ENCODE peak calls at places on chromosome 3, in five cellular contexts. One of them, this sample, is unnamed.

GRCh38 chr3:150303776-150304175 is 104.3 kb upstream of the TSC22D2 start:
- DNase-seq in H1: no peak
- DNase-seq in HepG2: peak
- DNase-seq in NT2/D1: no peak
- DNase-seq in GM12878: peak
- DNase-seq in this sample: peak

GRCh38 chr3:106473576-106474506 is 605.0 kb upstream of the CBLB start:
- DNase-seq in H1: no peak
- DNase-seq in HepG2: no peak
- DNase-seq in NT2/D1: no peak
- DNase-seq in GM12878: no peak
- DNase-seq in this sample: no peak

GRCh38 chr3:139975592-139976360 is 40.8 kb downstream of the CLSTN2 start:
- DNase-seq in HepG2: no peak
- DNase-seq in GM12878: no peak
- DNase-seq in NT2/D1: no peak
- DNase-seq in H1: no peak
- DNase-seq in this sample: no peak

GRCh38 chr3:12706504-12707253 is 42.8 kb upstream of the RAF1 start:
- DNase-seq in NT2/D1: peak
- DNase-seq in H1: peak
- DNase-seq in HepG2: peak
- DNase-seq in GM12878: peak
- DNase-seq in this sample: peak

GRCh38 chr3:42367903-42368302 is 42.5 kb downstream of the LYZL4 start:
- DNase-seq in H1: no peak
- DNase-seq in NT2/D1: peak
- DNase-seq in HepG2: no peak
- DNase-seq in GM12878: no peak
- DNase-seq in this sample: no peak

GRCh38 chr3:166195808-166196207 is 358.6 kb upstream of the BCHE start:
- DNase-seq in GM12878: no peak
- DNase-seq in HepG2: no peak
- DNase-seq in NT2/D1: no peak
- DNase-seq in H1: no peak
- DNase-seq in this sample: no peak

GRCh38 chr3:71582612-71583568 is 638 bp downstream of the FOXP1 start:
- DNase-seq in H1: peak
- DNase-seq in NT2/D1: peak
- DNase-seq in GM12878: no peak
- DNase-seq in HepG2: peak
- DNase-seq in this sample: peak

GRCh38 chr3:3196148-3196861 is 16.8 kb upstream of the CRBN start:
- DNase-seq in NT2/D1: peak
- DNase-seq in H1: peak
- DNase-seq in HepG2: no peak
- DNase-seq in GM12878: no peak
- DNase-seq in this sample: peak

GRCh38 chr3:34346656-34347055 is 548.2 kb downstream of the PDCD6IP start:
- DNase-seq in NT2/D1: no peak
- DNase-seq in H1: no peak
- DNase-seq in GM12878: no peak
- DNase-seq in HepG2: no peak
- DNase-seq in this sample: no peak

GRCh38 chr3:12629560-12629959 is 34.4 kb downstream of the RAF1 start:
- DNase-seq in H1: no peak
- DNase-seq in HepG2: no peak
- DNase-seq in GM12878: no peak
- DNase-seq in NT2/D1: no peak
- DNase-seq in this sample: no peak

GRCh38 chr3:32963871-32964270 is 12.4 kb downstream of the CCR4 start:
- DNase-seq in NT2/D1: no peak
- DNase-seq in HepG2: no peak
- DNase-seq in H1: no peak
- DNase-seq in GM12878: no peak
- DNase-seq in this sample: no peak

GRCh38 chr3:184229424-184230080 is at the start of gene VWA5B2:
- DNase-seq in H1: peak
- DNase-seq in GM12878: no peak
- DNase-seq in HepG2: peak
- DNase-seq in NT2/D1: no peak
- DNase-seq in this sample: peak

GRCh38 chr3:70832811-70833509 is 520.5 kb upstream of the MDFIC2 start:
- DNase-seq in GM12878: no peak
- DNase-seq in NT2/D1: no peak
- DNase-seq in H1: no peak
- DNase-seq in HepG2: no peak
- DNase-seq in this sample: no peak

GRCh38 chr3:50238549-50239026 is 2.6 kb downstream of the GNAI2 start:
- DNase-seq in H1: no peak
- DNase-seq in NT2/D1: no peak
- DNase-seq in HepG2: peak
- DNase-seq in GM12878: no peak
- DNase-seq in this sample: no peak

GRCh38 chr3:197168606-197169005 is 129.8 kb downstream of the DLG1 start:
- DNase-seq in HepG2: no peak
- DNase-seq in H1: no peak
- DNase-seq in GM12878: no peak
- DNase-seq in NT2/D1: no peak
- DNase-seq in this sample: no peak

GRCh38 chr3:23879485-23879884 is 37.3 kb downstream of the NKIRAS1 start:
- DNase-seq in HepG2: no peak
- DNase-seq in H1: no peak
- DNase-seq in GM12878: no peak
- DNase-seq in NT2/D1: no peak
- DNase-seq in this sample: no peak

GRCh38 chr3:23882487-23882918 is 34.3 kb downstream of the NKIRAS1 start:
- DNase-seq in GM12878: no peak
- DNase-seq in H1: no peak
- DNase-seq in HepG2: no peak
- DNase-seq in NT2/D1: no peak
- DNase-seq in this sample: no peak

GRCh38 chr3:23877324-23877980 is 39.3 kb downstream of the NKIRAS1 start:
- DNase-seq in GM12878: no peak
- DNase-seq in HepG2: peak
- DNase-seq in H1: no peak
- DNase-seq in NT2/D1: no peak
- DNase-seq in this sample: no peak

GRCh38 chr3:23884481-23884880 is 32.3 kb downstream of the NKIRAS1 start:
- DNase-seq in GM12878: no peak
- DNase-seq in NT2/D1: no peak
- DNase-seq in HepG2: no peak
- DNase-seq in H1: no peak
- DNase-seq in this sample: peak

GRCh38 chr3:23880703-23881339 is 36.0 kb downstream of the NKIRAS1 start:
- DNase-seq in NT2/D1: no peak
- DNase-seq in H1: no peak
- DNase-seq in HepG2: no peak
- DNase-seq in GM12878: no peak
- DNase-seq in this sample: no peak
- TF ChIP-seq SUZ12 in NT2/D1: no peak
- TF ChIP-seq SUZ12 in H1: no peak
- TF ChIP-seq SUZ12 in HepG2: no peak
- TF ChIP-seq SUZ12 in GM12878: no peak
- TF ChIP-seq SUZ12 in this sample: no peak

GRCh38 chr3:195549931-195550519 is 6.9 kb upstream of the PPP1R2 start:
- DNase-seq in NT2/D1: no peak
- DNase-seq in HepG2: peak
- DNase-seq in H1: no peak
- DNase-seq in GM12878: peak
- DNase-seq in this sample: no peak

GRCh38 chr3:195548046-195548445 is 4.9 kb upstream of the PPP1R2 start:
- DNase-seq in HepG2: no peak
- DNase-seq in H1: no peak
- DNase-seq in NT2/D1: no peak
- DNase-seq in GM12878: no peak
- DNase-seq in this sample: no peak

GRCh38 chr3:195550723-195551122 is 7.6 kb upstream of the PPP1R2 start:
- DNase-seq in H1: no peak
- DNase-seq in HepG2: peak
- DNase-seq in GM12878: no peak
- DNase-seq in NT2/D1: no peak
- DNase-seq in this sample: no peak

GRCh38 chr3:195549001-195549400 is 5.9 kb upstream of the PPP1R2 start:
- DNase-seq in H1: no peak
- DNase-seq in GM12878: no peak
- DNase-seq in NT2/D1: no peak
- DNase-seq in HepG2: no peak
- DNase-seq in this sample: no peak

GRCh38 chr3:195548496-195548895 is 5.4 kb upstream of the PPP1R2 start:
- DNase-seq in HepG2: peak
- DNase-seq in GM12878: no peak
- DNase-seq in NT2/D1: no peak
- DNase-seq in H1: no peak
- DNase-seq in this sample: no peak
- TF ChIP-seq SUZ12 in HepG2: no peak
- TF ChIP-seq SUZ12 in GM12878: no peak
- TF ChIP-seq SUZ12 in NT2/D1: no peak
- TF ChIP-seq SUZ12 in H1: no peak
- TF ChIP-seq SUZ12 in this sample: no peak

DNA sequence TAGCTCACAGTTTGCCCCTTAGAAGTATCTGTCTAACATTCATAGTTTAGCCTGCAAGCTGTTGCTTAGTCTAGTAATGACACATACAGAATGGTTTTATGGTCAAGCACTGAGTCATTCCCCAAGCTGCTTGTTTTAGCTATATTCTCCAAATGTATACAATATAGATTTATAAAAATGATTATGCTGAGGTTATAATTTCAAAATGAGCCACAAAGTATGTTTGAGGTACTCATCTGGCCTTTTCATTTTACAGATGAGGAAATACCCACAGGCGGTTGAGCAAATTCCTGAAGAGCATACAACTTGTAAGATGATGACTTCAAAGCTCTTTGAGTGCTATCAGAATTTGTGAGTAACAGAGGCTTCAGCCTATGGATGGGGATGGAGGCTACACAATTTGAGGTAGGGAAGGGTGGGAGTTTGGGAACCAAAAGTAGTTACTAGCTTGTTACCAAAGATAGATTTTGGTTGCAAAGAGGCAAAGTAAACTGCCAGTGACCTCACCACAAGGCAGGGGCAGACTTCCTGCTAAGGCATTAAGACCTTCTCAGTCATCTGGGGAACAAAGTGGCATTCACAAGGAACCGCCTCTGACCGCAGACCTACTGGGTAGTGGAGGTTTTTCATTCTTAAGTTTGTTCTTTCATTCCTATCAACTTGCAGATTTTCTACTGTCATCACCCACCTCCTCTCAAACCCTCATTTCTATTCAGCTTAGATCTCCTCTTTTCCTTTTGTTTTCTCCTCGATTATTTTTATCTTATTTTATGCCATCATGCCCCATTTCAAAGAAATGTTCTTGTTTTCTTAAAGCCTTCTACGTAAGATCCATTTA is 257.2 kb upstream of the NECTIN3 start:
- DNase-seq in HepG2: no peak
- DNase-seq in NT2/D1: no peak
- DNase-seq in H1: no peak
- DNase-seq in GM12878: peak
- DNase-seq in this sample: no peak
- TF ChIP-seq SUZ12 in HepG2: no peak
- TF ChIP-seq SUZ12 in NT2/D1: no peak
- TF ChIP-seq SUZ12 in H1: no peak
- TF ChIP-seq SUZ12 in GM12878: no peak
- TF ChIP-seq SUZ12 in this sample: no peak

DNA sequence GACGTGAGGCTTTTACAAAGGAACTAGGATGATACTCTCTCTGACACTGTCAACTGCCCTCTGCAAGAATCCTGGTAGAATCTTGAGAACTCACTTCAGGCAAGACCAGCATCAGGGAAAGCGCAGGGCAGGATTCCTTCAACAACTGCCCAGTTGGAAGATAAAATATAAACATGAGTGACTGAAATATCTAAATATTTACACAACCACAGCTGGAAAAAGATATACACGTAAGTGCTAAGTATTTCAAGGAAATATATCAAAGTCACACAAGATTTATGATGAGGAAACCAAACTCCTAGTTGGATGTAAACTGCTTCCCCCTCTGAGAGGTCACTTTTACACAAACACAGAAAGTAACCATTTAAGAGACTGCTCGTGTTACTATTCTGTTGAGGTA is 816.3 kb downstream of the ROBO1 start:
- DNase-seq in HepG2: no peak
- DNase-seq in H1: no peak
- DNase-seq in GM12878: no peak
- DNase-seq in NT2/D1: no peak
- DNase-seq in this sample: no peak
- TF ChIP-seq SUZ12 in HepG2: no peak
- TF ChIP-seq SUZ12 in H1: no peak
- TF ChIP-seq SUZ12 in GM12878: no peak
- TF ChIP-seq SUZ12 in NT2/D1: no peak
- TF ChIP-seq SUZ12 in this sample: no peak

DNA sequence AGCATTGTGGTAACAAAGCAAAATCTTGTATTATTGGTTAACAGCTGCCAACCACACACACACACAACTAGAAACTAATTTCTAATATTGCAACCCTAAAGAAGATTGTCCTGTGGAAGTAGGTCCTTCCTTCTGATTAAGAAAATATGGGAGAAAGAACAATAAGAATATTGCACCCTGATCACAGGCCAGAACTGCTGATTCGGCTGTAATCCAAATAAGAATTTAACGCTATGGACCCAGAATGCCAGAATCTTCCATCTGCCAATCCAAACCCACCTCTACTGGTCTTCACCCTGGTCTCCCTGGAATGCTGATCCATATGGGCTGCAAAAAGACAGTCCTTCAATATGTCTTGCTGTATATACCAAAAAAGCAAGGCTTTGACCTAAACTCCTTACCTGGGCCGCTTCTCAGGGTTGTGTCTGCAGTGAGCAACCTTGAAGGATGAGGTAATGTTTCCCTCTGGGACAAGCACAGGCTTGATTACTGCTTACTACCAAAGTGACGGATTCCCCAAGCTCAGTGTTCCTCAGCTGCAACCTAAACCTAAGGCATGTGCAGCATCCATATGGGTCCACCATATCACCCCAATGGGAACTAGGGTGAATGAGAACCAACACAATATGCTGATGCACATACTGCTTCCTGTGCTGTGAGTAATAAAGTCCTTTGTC is 8.0 kb downstream of the CCDC14 start:
- DNase-seq in HepG2: no peak
- DNase-seq in GM12878: no peak
- DNase-seq in H1: no peak
- DNase-seq in NT2/D1: no peak
- DNase-seq in this sample: no peak
- TF ChIP-seq SUZ12 in HepG2: no peak
- TF ChIP-seq SUZ12 in GM12878: no peak
- TF ChIP-seq SUZ12 in H1: no peak
- TF ChIP-seq SUZ12 in NT2/D1: no peak
- TF ChIP-seq SUZ12 in this sample: no peak